ENCODE peak calls at places on chromosome 19, in seven cellular contexts. Q, B, Y, D, E, U and L are unnamed samples.

GRCh38 chr19:2112516-2113320 is 16.0 kb downstream of the IZUMO4 start:
- DNase-seq in Q (no peak), B (no peak), Y (no peak), D (no peak), E (no peak), U (no peak), L (no peak)

GRCh38 chr19:38250821-38251563 is 5.2 kb downstream of the PPP1R14A start:
- DNase-seq in Q (peak; percentile 80), B (no peak), Y (peak; percentile 64), D (no peak), E (peak; percentile 70), U (no peak), L (no peak)

GRCh38 chr19:7792286-7792685 is 29.2 kb downstream of the CLEC4M start:
- DNase-seq in Q (no peak), B (no peak), Y (no peak), D (no peak), E (no peak), U (no peak), L (no peak)

GRCh38 chr19:18667531-18668251 is 15.8 kb upstream of the CRTC1 start:
- DNase-seq in Q (no peak), B (no peak), Y (no peak), D (no peak), E (no peak), U (no peak), L (no peak)

GRCh38 chr19:52739576-52739975 is 4.7 kb upstream of the ZNF611 start:
- DNase-seq in Q (no peak), B (no peak), Y (no peak), D (no peak), E (no peak), U (no peak), L (no peak)

GRCh38 chr19:664913-665443 is 2.0 kb upstream of the RNF126 start:
- DNase-seq in Q (peak; percentile 90), B (peak; percentile 41), Y (peak; percentile 63), D (no peak), E (peak; percentile 98), U (peak; percentile 92), L (no peak)

GRCh38 chr19:10335149-10336053 is 2.1 kb upstream of the RAVER1 start:
- DNase-seq in Q (no peak), B (no peak), Y (no peak), D (no peak), E (peak; percentile 61), U (no peak), L (no peak)

GRCh38 chr19:8231073-8231604 is 22.0 kb downstream of the CERS4 start:
- DNase-seq in Q (no peak), B (no peak), Y (no peak), D (no peak), E (no peak), U (no peak), L (no peak)

GRCh38 chr19:6238643-6239281 is 41.0 kb downstream of the MLLT1 start:
- DNase-seq in Q (no peak), B (peak; percentile 39), Y (no peak), D (no peak), E (no peak), U (no peak), L (no peak)

GRCh38 chr19:19597809-19598306 is 20.6 kb downstream of the PBX4 start:
- DNase-seq in Q (no peak), B (no peak), Y (no peak), D (no peak), E (no peak), U (no peak), L (no peak)

GRCh38 chr19:1213391-1214286 is 8.1 kb downstream of the STK11 start:
- DNase-seq in Q (peak; percentile 78), B (peak; percentile 96), Y (peak; percentile 72), D (peak; percentile 79), E (no peak), U (no peak), L (peak; percentile 85)

GRCh38 chr19:23313196-23313595 is 63.0 kb upstream of the ZNF724 start:
- DNase-seq in Q (no peak), B (no peak), Y (no peak), D (no peak), E (no peak), U (no peak), L (no peak)

GRCh38 chr19:1945899-1946298 is 4.9 kb downstream of the CSNK1G2 start:
- DNase-seq in Q (peak; percentile 58), B (no peak), Y (no peak), D (no peak), E (peak; percentile 92), U (no peak), L (no peak)

GRCh38 chr19:19444694-19445155 is 39.2 kb downstream of the GATAD2A start:
- DNase-seq in Q (no peak), B (peak; percentile 35), Y (no peak), D (no peak), E (no peak), U (no peak), L (no peak)

GRCh38 chr19:17125052-17125727 is 49.6 kb downstream of the MYO9B start:
- DNase-seq in Q (no peak), B (no peak), Y (no peak), D (no peak), E (no peak), U (no peak), L (no peak)

GRCh38 chr19:12946092-12946845 is 607 bp downstream of the RAD23A start:
- DNase-seq in Q (peak; percentile 72), B (peak; percentile 53), Y (peak; percentile 68), D (no peak), E (peak; percentile 89), U (no peak), L (no peak)

DNA sequence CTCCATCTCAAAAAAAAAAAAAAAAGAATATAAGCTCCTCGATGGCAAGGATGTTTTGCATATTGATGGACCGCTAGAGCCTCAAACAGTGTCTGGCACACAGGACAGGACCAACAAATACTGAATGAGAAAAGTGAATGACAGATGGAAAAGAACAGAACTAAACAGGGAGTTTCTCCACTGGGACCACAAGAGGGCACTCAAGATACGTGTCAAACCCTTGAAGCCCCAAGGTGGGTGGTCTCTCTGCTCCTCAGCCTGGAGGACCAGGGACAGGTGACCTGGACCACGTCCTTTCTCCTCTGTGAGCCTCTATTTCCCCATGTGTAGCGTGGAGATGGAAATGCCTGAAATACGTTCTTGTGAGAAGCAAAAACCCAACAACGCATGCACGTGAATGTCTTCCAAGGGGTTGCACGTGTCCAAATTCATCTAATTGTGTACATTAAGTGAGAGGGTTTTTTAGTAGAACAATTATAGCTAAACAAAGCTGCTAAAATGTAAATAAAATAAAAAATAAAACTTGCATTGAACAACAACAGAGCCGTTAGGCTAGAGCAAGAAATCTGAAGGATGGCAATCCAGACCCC is 5.7 kb upstream of the CDC42EP5 start:
- DNase-seq in Q (no peak), B (peak; percentile 36), Y (no peak), D (no peak), E (peak; percentile 66), U (no peak), L (no peak)
- TF ChIP-seq CTCF in Q (peak; percentile 53), B (peak; percentile 75), Y (peak; percentile 46), D (peak; percentile 70), E (peak; percentile 30), U (no peak), L (peak; percentile 55)

GRCh38 chr19:55097864-55098715 is 19.3 kb downstream of the PPP1R12C start:
- DNase-seq in Q (no peak), B (no peak), Y (no peak), D (no peak), E (no peak), U (no peak), L (no peak)

GRCh38 chr19:55103190-55103589 is 14.2 kb downstream of the PPP1R12C start:
- DNase-seq in Q (no peak), B (no peak), Y (no peak), D (no peak), E (no peak), U (no peak), L (no peak)

GRCh38 chr19:55101261-55101660 is 16.2 kb downstream of the PPP1R12C start:
- DNase-seq in Q (no peak), B (no peak), Y (no peak), D (no peak), E (no peak), U (no peak), L (no peak)

GRCh38 chr19:55098716-55099556 is 18.5 kb downstream of the PPP1R12C start:
- DNase-seq in Q (no peak), B (no peak), Y (no peak), D (no peak), E (no peak), U (no peak), L (no peak)

GRCh38 chr19:55099557-55100506 is 17.6 kb downstream of the PPP1R12C start:
- DNase-seq in Q (no peak), B (no peak), Y (no peak), D (no peak), E (peak; percentile 67), U (no peak), L (no peak)
- TF ChIP-seq CTCF in Q (no peak), B (no peak), Y (no peak), D (peak; percentile 10), E (peak; percentile 42), U (no peak), L (peak; percentile 26)

DNA sequence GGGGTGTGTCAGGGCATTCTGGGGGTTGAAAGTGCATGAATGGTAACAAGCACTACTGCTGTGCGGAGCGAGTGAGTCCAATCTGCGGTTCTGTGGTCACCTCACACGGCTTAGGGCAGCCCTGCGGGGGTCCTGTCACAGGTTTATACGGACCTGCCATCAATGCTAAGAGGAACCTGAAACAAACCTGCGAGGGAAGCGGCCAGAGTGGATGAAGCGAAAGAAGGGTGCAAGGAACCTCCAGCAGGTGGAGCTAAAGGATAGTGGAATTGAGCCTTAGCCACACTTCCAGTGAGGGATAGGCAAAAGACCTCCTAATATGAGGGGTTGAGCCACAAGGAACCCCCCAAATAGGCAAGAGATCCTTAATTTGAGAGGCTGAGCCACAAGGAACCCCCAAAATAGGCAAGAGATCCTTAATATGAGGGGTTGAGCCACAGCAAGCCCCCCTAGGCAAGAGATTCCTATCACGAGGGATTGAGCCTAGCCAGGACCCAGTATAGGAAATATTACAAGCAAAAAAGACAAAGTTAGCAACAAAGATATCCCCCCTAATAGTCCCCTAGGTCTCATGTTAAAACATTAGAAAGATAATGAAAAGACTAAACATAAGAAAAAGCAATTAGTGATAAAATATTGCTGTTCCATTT is 6.3 kb upstream of the ZNF69 start:
- DNase-seq in Q (peak; percentile 76), B (peak; percentile 40), Y (peak; percentile 24), D (peak; percentile 20), E (peak; percentile 83), U (no peak), L (no peak)
- TF ChIP-seq CTCF in Q (peak; percentile 62), B (peak; percentile 80), Y (peak; percentile 59), D (peak; percentile 67), E (peak; percentile 71), U (no peak), L (peak; percentile 64)

DNA sequence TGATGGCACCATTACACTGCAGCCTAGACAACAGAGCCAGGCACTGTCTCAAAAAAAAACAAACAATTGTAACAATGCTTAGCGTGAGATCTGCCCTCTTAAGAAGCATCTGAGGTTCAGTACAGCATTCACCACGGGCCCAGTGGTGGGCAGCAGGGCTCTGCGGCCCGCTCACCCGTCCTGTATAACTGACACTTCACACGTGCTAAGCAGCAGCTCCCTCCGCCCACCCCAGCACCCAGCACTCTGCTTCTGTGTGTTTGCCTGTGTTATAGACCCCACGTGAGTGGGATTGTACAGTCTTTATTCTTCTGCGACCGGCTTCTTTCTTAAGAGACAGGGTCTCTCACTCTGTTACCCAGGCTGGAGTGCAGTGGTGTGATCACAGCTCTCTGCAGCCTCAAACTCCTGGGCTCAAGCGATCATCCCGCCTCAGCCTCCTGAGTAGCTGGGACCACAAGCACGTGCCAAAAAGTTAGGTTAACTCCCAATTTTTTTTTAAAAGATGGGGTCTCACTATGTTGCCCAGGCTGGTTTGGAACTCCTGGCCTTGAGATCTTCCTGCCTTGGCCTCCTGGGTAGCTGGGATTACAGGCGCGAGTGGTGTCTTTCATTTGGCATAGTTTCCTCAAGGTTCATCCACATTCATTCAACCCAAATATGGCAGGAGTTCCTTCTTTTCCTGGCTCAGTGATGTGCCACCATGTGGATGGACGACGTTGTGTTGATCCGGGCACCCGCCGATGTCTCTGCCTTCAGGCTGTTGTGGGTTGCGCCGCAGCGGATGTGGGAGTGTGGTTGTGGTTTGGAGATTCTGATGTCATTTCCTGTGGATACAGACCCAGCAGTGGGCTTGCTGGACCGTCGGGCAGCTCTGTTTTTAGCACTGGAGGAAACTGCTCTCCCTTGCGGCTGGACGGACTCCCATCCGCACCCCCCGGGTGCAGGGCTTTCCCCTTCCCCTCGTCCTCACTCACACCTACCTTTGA is 170.0 kb downstream of the KDM4B start:
- DNase-seq in Q (peak; percentile 54), B (peak; percentile 25), Y (no peak), D (peak; percentile 66), E (no peak), U (no peak), L (no peak)
- TF ChIP-seq CTCF in Q (no peak), B (no peak), Y (no peak), D (no peak), E (no peak), U (no peak), L (no peak)